ENCODE peak calls at places on chromosomes 6 and 20, in seven cellular contexts. E is endothelial cell of umbilical vein; V is HuH-7; C is ovary; S is DMS79 treated with DMSO at 0.1 percent for 48 hours; Z is stimulated activated CD4-positive, alpha-beta T cell treated with anti-CD3 and anti-CD28 coated beads, Interleukin-4, amount 100 ng/mL, for 48 hours; Q is GDM1. I is an unnamed sample.
A peak's percentile ranks its signal among the peaks of the same experiment; 100 is the strongest.

GRCh38 chr6:152976749-152977148 is 6.1 kb downstream of the FBXO5 start:
- DNase-seq in Q (no peak), S (no peak), E (no peak), V (no peak), C (no peak), Z (no peak), I (no peak)

GRCh38 chr6:110341671-110342304 is 16.4 kb downstream of the METTL24 start:
- DNase-seq in Z (no peak), E (no peak), S (no peak), Q (no peak), V (peak; percentile 62), C (no peak), I (no peak)

GRCh38 chr6:4637691-4638433 is 138.3 kb upstream of the CDYL start:
- DNase-seq in Q (no peak), Z (peak; percentile 8), V (no peak), S (no peak), C (no peak), E (peak; percentile 72), I (no peak)

GRCh38 chr20:63641146-63641791 is 12.0 kb downstream of the STMN3 start:
- DNase-seq in Z (no peak), S (no peak), Q (no peak), V (peak; percentile 60), C (no peak), E (peak; percentile 33), I (no peak)

GRCh38 chr6:154460306-154461071 is 50.0 kb downstream of the CNKSR3 start:
- DNase-seq in C (no peak), S (no peak), V (peak; percentile 36), Z (no peak), Q (no peak), E (no peak), I (no peak)

GRCh38 chr6:14004258-14004657 is 79.5 kb downstream of the RNF182 start:
- DNase-seq in C (no peak), S (no peak), Q (no peak), E (no peak), Z (no peak), V (no peak), I (no peak)

GRCh38 chr6:95230071-95230740 is 347.1 kb upstream of the MANEA start:
- DNase-seq in S (no peak), E (no peak), C (no peak), Q (no peak), Z (no peak), V (no peak), I (peak; percentile 53)

GRCh38 chr20:22699396-22699795 is 115.0 kb upstream of the FOXA2 start:
- DNase-seq in E (no peak), Z (no peak), C (no peak), S (no peak), Q (no peak), V (no peak), I (no peak)

GRCh38 chr6:166861961-166862286 is 94.4 kb downstream of the RNASET2 start:
- DNase-seq in S (no peak), E (no peak), V (no peak), Z (no peak), C (no peak), Q (no peak), I (no peak)

GRCh38 chr20:49712918-49713778 is 530 bp downstream of the B4GALT5 start:
- DNase-seq in C (peak; percentile 57), Q (no peak), V (peak; percentile 39), S (peak; percentile 45), Z (peak; percentile 6), E (peak; percentile 48), I (peak; percentile 48)

GRCh38 chr6:82380566-82381185 is 17.1 kb downstream of the TPBG start:
- DNase-seq in E (no peak), C (no peak), Z (no peak), V (no peak), Q (no peak), S (no peak), I (no peak)

I was measured in NCI-H1105 treated with DMSO at 0.1 percent for 48 hours.